ENCODE peak calls at places on chromosomes 11 and 22, in six cellular contexts. H is neuronal stem cell; A is GM23248; F is uterus; V is heart right ventricle; Z is effector memory CD4-positive, alpha-beta T cell. S is an unnamed sample.
A peak's percentile ranks its signal among the peaks of the same experiment; 100 is the strongest.

GRCh38 chr11:61639816-61640443 is 40.3 kb upstream of the DAGLA start:
- DNase-seq in H (no peak), A (peak; percentile 26), F (no peak), V (no peak), Z (no peak), S (no peak)

GRCh38 chr11:848380-848931 is 5.8 kb downstream of the TSPAN4 start:
- DNase-seq in H (no peak), A (peak; percentile 63), F (no peak), V (no peak), Z (peak; percentile 36), S (peak; percentile 84)

GRCh38 chr11:73017024-73017751 is 124.9 kb downstream of the FCHSD2 start:
- DNase-seq in H (no peak), A (no peak), F (no peak), V (no peak), Z (no peak), S (no peak)

GRCh38 chr22:45413013-45413367 is 409 bp downstream of the SMC1B start:
- DNase-seq in H (no peak), A (no peak), F (no peak), V (no peak), Z (no peak), S (peak; percentile 73)

GRCh38 chr11:23509023-23509422 is 648.7 kb upstream of the CCDC179 start:
- DNase-seq in H (no peak), A (peak; percentile 76), F (no peak), V (no peak), Z (no peak), S (no peak)

GRCh38 chr11:46930089-46930488 is 6.5 kb upstream of the CSTPP1 start:
- DNase-seq in H (no peak), A (peak; percentile 73), F (no peak), V (no peak), Z (no peak), S (no peak)

GRCh38 chr11:126194121-126194543 is 17.3 kb downstream of the RPUSD4 start:
- DNase-seq in H (peak; percentile 41), A (peak; percentile 72), F (peak; percentile 64), V (peak; percentile 36), Z (no peak), S (no peak)

GRCh38 chr11:45920531-45921477 is 1.7 kb upstream of the LARGE2 start:
- DNase-seq in H (no peak), A (no peak), F (peak; percentile 8), V (no peak), Z (no peak), S (no peak)

GRCh38 chr11:112352907-112353306 is 92.2 kb upstream of the PLET1 start:
- DNase-seq in H (no peak), A (peak; percentile 12), F (no peak), V (no peak), Z (no peak), S (no peak)

GRCh38 chr22:22431271-22432220 is 77.0 kb downstream of the ZNF280B start:
- DNase-seq in H (peak; percentile 49), A (peak; percentile 67), F (no peak), V (peak; percentile 59), Z (no peak), S (peak; percentile 67)

GRCh38 chr11:70456921-70457532 is 58.7 kb downstream of the CTTN start:
- DNase-seq in H (no peak), A (peak; percentile 83), F (no peak), V (no peak), Z (no peak), S (no peak)

GRCh38 chr11:76162336-76163288 is 43.7 kb downstream of the WNT11 start:
- DNase-seq in H (no peak), A (no peak), F (no peak), V (no peak), Z (no peak), S (no peak)

GRCh38 chr11:65180877-65181568 is 705 bp upstream of the CAPN1 start:
- DNase-seq in H (peak; percentile 78), A (peak; percentile 76), F (peak; percentile 63), V (peak; percentile 55), Z (peak; percentile 35), S (peak; percentile 86)

GRCh38 chr11:68030318-68031135 is at the start of gene NDUFS8:
- DNase-seq in H (peak; percentile 99), A (peak; percentile 99), F (peak; percentile 96), V (peak; percentile 97), Z (peak; percentile 87), S (peak; percentile 98)

GRCh38 chr11:79441159-79441875 is 487 bp upstream of the TENM4 start:
- DNase-seq in H (peak; percentile 9), A (peak; percentile 28), F (peak; percentile 15), V (peak; percentile 5), Z (no peak), S (no peak)

GRCh38 chr11:18699848-18700261 is 1.3 kb downstream of the TMEM86A start:
- DNase-seq in H (no peak), A (no peak), F (no peak), V (peak; percentile 37), Z (no peak), S (no peak)

GRCh38 chr11:28820296-28820989 is 712.3 kb downstream of the METTL15 start:
- DNase-seq in H (no peak), A (peak; percentile 15), F (no peak), V (no peak), Z (no peak), S (no peak)

GRCh38 chr11:65611028-65611757 is 2.8 kb downstream of the MAP3K11 start:
- DNase-seq in H (no peak), A (no peak), F (no peak), V (peak; percentile 81), Z (no peak), S (peak; percentile 76)

GRCh38 chr22:32880531-32880905 is 79.0 kb downstream of the TIMP3 start:
- DNase-seq in H (no peak), A (no peak), F (peak; percentile 29), V (no peak), Z (no peak), S (no peak)
- H3K27ac ChIP-seq in H (no peak overlapping the region), A (no peak overlapping the region), F (no peak overlapping the region), V (peak overlapping the region; percentile 6), Z (no peak overlapping the region), S (peak overlapping the region; percentile 45)

DNA sequence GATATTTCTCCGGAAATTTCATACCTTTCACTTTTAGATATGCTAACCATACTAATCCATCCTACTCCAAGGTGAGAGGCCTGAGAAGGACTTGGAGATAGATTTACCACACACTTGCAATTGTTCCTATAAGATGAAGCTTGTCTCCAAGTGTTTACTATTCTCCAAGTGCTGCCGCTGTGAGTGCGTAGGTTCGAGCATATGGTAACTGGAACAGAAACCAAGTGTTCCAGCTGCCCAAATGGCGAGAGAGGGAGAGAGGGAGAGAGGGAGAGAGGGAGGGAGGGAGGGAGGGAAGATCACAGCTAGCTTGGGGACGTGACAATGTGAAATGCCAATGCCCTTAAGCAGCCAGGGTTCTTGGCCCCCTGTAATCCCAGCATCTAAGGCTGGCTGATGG is 21.5 kb downstream of the ASCC2 start:
- DNase-seq in H (no peak), A (no peak), F (no peak), V (no peak), Z (no peak), S (no peak)
- H3K4me1 ChIP-seq in H (no peaks in the 10 kb centered on the region), A (peaks cover 10% of the 10 kb centered on the region), F (no peaks in the 10 kb centered on the region), V (peaks cover 30% of the 10 kb centered on the region), Z (no peaks in the 10 kb centered on the region), S (peaks cover 18% of the 10 kb centered on the region)

GRCh38 chr11:44567876-44568256 is 2.4 kb downstream of the CD82 start:
- DNase-seq in H (no peak), A (no peak), F (no peak), V (no peak), Z (no peak), S (no peak)

GRCh38 chr11:44566559-44566949 is 1.1 kb downstream of the CD82 start:
- DNase-seq in H (no peak), A (no peak), F (no peak), V (no peak), Z (no peak), S (no peak)

GRCh38 chr11:44565746-44566558 is 489 bp downstream of the CD82 start:
- DNase-seq in H (no peak), A (no peak), F (no peak), V (peak; percentile 20), Z (no peak), S (no peak)

GRCh38 chr11:44568358-44568705 is 2.9 kb downstream of the CD82 start:
- DNase-seq in H (no peak), A (no peak), F (no peak), V (no peak), Z (no peak), S (no peak)

DNA sequence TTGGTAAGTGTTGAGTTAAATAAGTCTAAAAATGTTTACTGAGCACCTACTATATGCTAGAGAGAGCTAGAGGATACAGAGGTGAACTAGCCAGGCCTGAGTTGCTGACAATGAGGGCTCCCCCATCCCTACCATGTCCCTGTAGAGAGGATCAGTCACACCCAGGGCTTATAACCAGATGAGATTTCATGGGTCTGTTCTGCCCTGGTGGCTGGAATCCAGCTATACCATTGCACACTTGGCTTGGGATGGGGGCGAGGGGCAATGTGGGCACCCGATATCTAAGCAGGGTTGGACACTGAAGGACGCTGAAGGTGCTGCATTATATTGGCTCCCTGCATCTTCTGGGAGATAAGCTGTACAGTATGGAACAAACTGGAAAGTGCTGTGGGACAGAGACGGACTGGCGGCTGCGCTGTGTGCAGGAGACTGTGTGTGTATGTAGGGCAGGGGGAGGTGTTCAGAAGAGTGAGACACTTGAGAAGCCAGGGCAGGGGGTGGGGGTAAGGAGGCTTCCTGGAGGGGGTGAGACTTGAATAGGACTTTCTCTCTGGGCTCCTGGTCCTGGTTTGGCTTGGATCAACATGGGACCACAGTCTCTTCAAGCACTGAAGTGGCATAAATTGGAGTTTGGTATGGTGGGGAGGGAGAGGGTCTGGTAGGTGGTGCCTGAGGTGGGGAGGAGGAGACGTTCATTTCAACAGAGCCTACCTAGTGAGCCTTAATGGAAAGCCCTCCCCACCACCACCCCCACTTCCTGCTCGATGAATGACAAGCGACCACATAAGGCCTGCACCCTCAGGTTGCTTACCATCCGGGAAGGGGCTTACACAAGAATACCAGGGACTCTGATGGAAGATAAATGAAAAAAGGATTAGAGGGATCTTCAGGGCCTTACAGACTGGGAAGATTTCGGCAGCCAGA is 1.8 kb downstream of the CD82 start:
- DNase-seq in H (no peak), A (no peak), F (no peak), V (no peak), Z (no peak), S (no peak)
- H3K4me3 ChIP-seq in H (no peak overlapping the region), A (no peak overlapping the region), F (no peak overlapping the region), V (no peak overlapping the region), Z (peak overlapping the region; percentile 88), S (no peak overlapping the region)

GRCh38 chr11:88178211-88178610 is 3.0 kb upstream of the RAB38 start:
- DNase-seq in H (no peak), A (peak; percentile 58), F (peak; percentile 33), V (no peak), Z (no peak), S (no peak)

GRCh38 chr11:88175707-88176066 is 444 bp upstream of the RAB38 start:
- DNase-seq in H (no peak), A (peak; percentile 22), F (no peak), V (no peak), Z (no peak), S (peak; percentile 32)

GRCh38 chr11:88175004-88175706 is at the start of gene RAB38:
- DNase-seq in H (peak; percentile 41), A (peak; percentile 41), F (peak; percentile 33), V (peak; percentile 8), Z (no peak), S (peak; percentile 35)

GRCh38 chr11:88171982-88172381 is 3.3 kb downstream of the RAB38 start:
- DNase-seq in H (no peak), A (no peak), F (no peak), V (no peak), Z (no peak), S (no peak)

DNA sequence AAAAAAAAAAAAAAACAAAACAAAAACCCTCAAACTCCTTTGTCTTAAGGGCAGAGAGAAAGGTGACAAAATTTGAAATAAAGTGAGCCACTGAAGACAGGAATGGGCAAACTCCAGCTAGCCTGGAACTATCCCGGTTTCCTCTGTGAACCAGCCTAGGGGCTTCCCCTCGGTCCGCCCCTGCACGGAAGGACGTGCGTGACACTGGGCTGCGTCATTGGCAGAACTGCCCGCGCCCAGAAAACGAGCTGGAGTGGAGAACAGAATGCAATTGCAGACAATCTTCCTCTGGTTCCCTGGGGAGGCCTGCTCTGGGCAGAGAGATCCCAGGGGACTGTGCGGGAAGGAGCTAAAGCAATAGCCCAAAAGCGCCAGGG is 628 bp downstream of the RAB38 start:
- DNase-seq in H (peak; percentile 29), A (peak; percentile 92), F (peak; percentile 52), V (peak; percentile 50), Z (no peak), S (peak; percentile 88)
- H3K27ac ChIP-seq in H (no peak overlapping the region), A (peak overlapping the region; percentile 23), F (peak overlapping the region; percentile 59), V (no peak overlapping the region), Z (no peak overlapping the region), S (no peak overlapping the region)

S was measured in right cardiac atrium.